ENCODE peak calls at places on chromosomes 13 and 19, in nine cellular contexts. W is ovary, P is endothelial cell of umbilical vein, D is IMR-90, M is heart left ventricle, E is body of pancreas, J is esophagus squamous epithelium, C is HCT116, F is A549. V is an unnamed sample.
A peak's percentile ranks its signal among the peaks of the same experiment; 100 is the strongest.

GRCh38 chr19:21130097-21130775 is 11.6 kb upstream of the ZNF431 start:
- DNase-seq in W (no peak), P (no peak), D (no peak), M (no peak), E (peak; percentile 19), J (no peak), C (no peak), F (no peak), V (no peak)

GRCh38 chr19:19600793-19601346 is 17.6 kb downstream of the PBX4 start:
- DNase-seq in W (no peak), P (no peak), D (no peak), M (no peak), E (no peak), J (no peak), C (no peak), F (no peak), V (no peak)

GRCh38 chr13:47327856-47328255 is 431.0 kb upstream of the HTR2A start:
- DNase-seq in W (no peak), P (no peak), D (no peak), M (no peak), E (no peak), J (no peak), C (no peak), F (no peak), V (no peak)

GRCh38 chr13:101875717-101876393 is 423.4 kb downstream of the ITGBL1 start:
- DNase-seq in W (no peak), P (no peak), D (peak; percentile 55), M (no peak), E (no peak), J (no peak), C (no peak), F (no peak), V (no peak)

GRCh38 chr19:7132054-7132453 is 62.6 kb downstream of the ZNF557 start:
- DNase-seq in W (no peak), P (no peak), D (no peak), M (no peak), E (no peak), J (no peak), C (no peak), F (no peak), V (no peak)

GRCh38 chr13:109516196-109516595 is 270.2 kb downstream of the IRS2 start:
- DNase-seq in W (no peak), P (no peak), D (no peak), M (no peak), E (no peak), J (no peak), C (no peak), F (no peak), V (no peak)

GRCh38 chr13:44116562-44117315 is 237.0 kb downstream of the LACC1 start:
- DNase-seq in W (no peak), P (no peak), D (peak; percentile 18), M (peak; percentile 42), E (no peak), J (no peak), C (no peak), F (no peak), V (no peak)

GRCh38 chr19:49395581-49396407 is 7.7 kb downstream of the KASH5 start:
- DNase-seq in W (no peak), P (no peak), D (no peak), M (no peak), E (no peak), J (no peak), C (no peak), F (no peak), V (no peak)

GRCh38 chr13:110714798-110715394 is 1.4 kb downstream of the ING1 start:
- DNase-seq in W (peak; percentile 81), P (no peak), D (peak; percentile 25), M (peak; percentile 73), E (peak; percentile 65), J (no peak), C (no peak), F (no peak), V (peak; percentile 61)

GRCh38 chr13:75445717-75446529 is 36.0 kb downstream of the TBC1D4 start:
- DNase-seq in W (no peak), P (no peak), D (peak; percentile 34), M (no peak), E (no peak), J (no peak), C (no peak), F (no peak), V (no peak)

GRCh38 chr13:112880976-112881540 is 88.0 kb upstream of the MCF2L start:
- DNase-seq in W (no peak), P (no peak), D (no peak), M (no peak), E (no peak), J (no peak), C (no peak), F (no peak), V (no peak)

GRCh38 chr13:60931858-60932546 is 483.6 kb downstream of the PCDH20 start:
- DNase-seq in W (no peak), P (peak; percentile 20), D (no peak), M (no peak), E (no peak), J (no peak), C (no peak), F (no peak), V (no peak)

GRCh38 chr19:2634228-2634951 is 68.1 kb downstream of the GNG7 start:
- DNase-seq in W (no peak), P (no peak), D (no peak), M (peak; percentile 70), E (peak; percentile 76), J (no peak), C (no peak), F (no peak), V (peak; percentile 77)

GRCh38 chr13:74246398-74246975 is 112.3 kb upstream of the KLF12 start:
- DNase-seq in W (no peak), P (peak; percentile 38), D (peak; percentile 43), M (peak; percentile 43), E (no peak), J (no peak), C (no peak), F (no peak), V (no peak)

GRCh38 chr19:3544742-3545668 is 6.0 kb downstream of the TEKTIP1 start:
- DNase-seq in W (peak; percentile 76), P (peak; percentile 47), D (peak; percentile 26), M (peak; percentile 66), E (peak; percentile 76), J (no peak), C (no peak), F (peak; percentile 65), V (peak; percentile 73)

GRCh38 chr13:77687799-77688198 is 9.7 kb upstream of the SLAIN1 start:
- DNase-seq in W (no peak), P (no peak), D (no peak), M (no peak), E (no peak), J (no peak), C (no peak), F (no peak), V (no peak)

GRCh38 chr13:114015111-114015551 is 41.3 kb upstream of the C13orf46 start:
- DNase-seq in W (no peak), P (no peak), D (no peak), M (peak; percentile 19), E (no peak), J (no peak), C (no peak), F (no peak), V (no peak)

GRCh38 chr19:42275103-42275502 is 6.1 kb downstream of the CIC start:
- DNase-seq in W (no peak), P (no peak), D (no peak), M (no peak), E (no peak), J (no peak), C (no peak), F (no peak), V (peak; percentile 59)
- H3K4me1 ChIP-seq in W (peaks cover 8% of the 10 kb centered on the region), P (peaks cover 40% of the 10 kb centered on the region), D (peaks cover 30% of the 10 kb centered on the region), M (peaks cover 76% of the 10 kb centered on the region), E (peaks cover 77% of the 10 kb centered on the region), J (peaks cover 71% of the 10 kb centered on the region), C (peaks cover 32% of the 10 kb centered on the region), F (peaks cover 35% of the 10 kb centered on the region), V (peaks cover 56% of the 10 kb centered on the region)

DNA sequence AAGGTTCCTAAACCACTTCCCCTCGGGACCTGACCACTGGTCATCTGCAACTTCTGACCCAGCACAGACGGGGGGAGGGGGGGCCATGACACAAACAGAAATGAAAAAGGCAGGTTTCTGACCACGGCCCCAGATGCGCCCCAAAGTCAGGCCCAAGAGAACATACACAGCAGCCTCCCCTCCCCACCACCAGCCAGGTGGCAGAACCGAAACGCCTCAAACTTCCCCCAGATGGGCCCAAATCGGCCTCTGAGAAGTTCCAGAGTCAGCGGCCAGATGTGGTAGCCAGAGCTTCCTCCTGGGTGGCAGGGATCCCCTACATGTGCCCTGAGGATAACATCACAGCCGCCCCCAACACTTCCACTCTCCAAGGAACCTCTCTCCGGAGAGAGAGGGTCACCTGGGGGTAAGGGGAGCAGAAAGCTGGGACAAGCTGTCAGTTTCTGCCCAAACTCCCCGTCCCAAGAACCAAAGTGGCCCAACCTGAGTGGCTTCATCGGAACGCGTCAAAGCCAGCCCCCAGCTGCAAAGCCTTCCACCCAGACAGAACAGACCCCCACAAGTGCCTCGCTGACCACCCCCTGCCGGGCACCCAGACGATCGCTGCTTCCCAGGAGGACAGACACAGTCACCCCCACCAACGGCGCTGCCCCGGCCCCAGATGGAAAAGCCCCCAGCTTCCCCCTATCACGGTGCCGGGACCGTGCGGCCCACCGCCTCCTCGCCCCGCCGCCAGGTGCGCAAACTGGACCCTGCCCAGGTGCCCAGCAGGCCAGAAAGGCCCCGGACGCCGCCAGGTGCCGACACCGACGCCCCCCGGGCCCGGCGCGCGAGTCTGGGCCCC is 800 bp downstream of the ELL start:
- DNase-seq in W (peak; percentile 76), P (peak; percentile 22), D (no peak), M (peak; percentile 58), E (peak; percentile 41), J (no peak), C (no peak), F (no peak), V (peak; percentile 46)
- TF ChIP-seq POLR2A in W (peak; percentile 16), P (no peak), D (peak; percentile 67), M (no peak), E (no peak), J (no peak), C (no peak), F (no peak), V (no peak)

DNA sequence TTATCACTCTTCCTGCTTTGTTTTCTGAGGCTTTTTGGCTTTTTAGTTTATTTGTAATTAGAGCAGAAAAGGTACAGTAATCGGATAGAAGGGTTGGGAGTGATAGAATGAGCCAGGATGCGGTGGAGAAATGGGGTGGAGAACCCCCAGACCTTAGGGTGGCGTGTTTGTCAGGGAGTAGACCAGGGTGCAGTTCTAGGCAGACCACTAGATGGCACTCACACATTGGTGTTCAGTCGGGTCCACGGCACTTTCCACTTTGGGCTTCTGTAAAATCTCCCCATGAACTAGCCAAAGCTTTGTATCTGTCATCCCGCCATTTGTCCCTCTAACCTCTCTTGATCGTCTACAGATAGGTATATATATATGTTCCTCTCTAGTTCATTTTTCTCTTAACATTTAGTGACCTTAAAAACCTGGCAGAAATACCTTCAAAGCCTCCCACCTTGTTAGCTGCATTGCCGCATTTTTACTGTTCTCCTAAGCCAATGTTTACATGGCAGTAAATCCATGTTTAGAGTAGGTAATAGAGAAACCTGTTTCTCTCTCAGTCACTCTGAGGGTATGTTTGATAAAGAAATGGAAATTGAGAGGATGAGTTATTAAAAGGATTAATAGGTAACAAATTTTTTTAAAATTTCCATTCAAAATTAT is 154.9 kb downstream of the TM9SF2 start:
- DNase-seq in W (peak; percentile 75), P (peak; percentile 59), D (peak; percentile 67), M (peak; percentile 72), E (peak; percentile 88), J (peak; percentile 3), C (peak; percentile 55), F (peak; percentile 47), V (peak; percentile 77)
- H3K4me1 ChIP-seq in W (no peaks in the 10 kb centered on the region), P (peaks cover 14% of the 10 kb centered on the region), D (no peaks in the 10 kb centered on the region), M (peaks cover 11% of the 10 kb centered on the region), E (peaks cover 7% of the 10 kb centered on the region), J (no peaks in the 10 kb centered on the region), C (peaks cover 11% of the 10 kb centered on the region), F (peaks cover 29% of the 10 kb centered on the region), V (no peaks in the 10 kb centered on the region)

GRCh38 chr13:64723735-64724134 is 2506.4 kb downstream of the PCDH9 start:
- DNase-seq in W (no peak), P (peak; percentile 97), D (peak; percentile 94), M (no peak), E (no peak), J (no peak), C (peak; percentile 80), F (peak; percentile 33), V (no peak)
- TF ChIP-seq POLR2A in W (no peak), P (peak; percentile 60), D (no peak), M (no peak), E (no peak), J (no peak), C (no peak), F (no peak), V (no peak)